ENCODE peak calls at places on chromosomes 1 and 21, in five cellular contexts. Z, X, M, H and B are unnamed samples.

GRCh38 chr21:30434033-30434631 is 4.1 kb downstream of the KRTAP13-4 start:
- DNase-seq in H (peak), Z (peak), M (peak), X (peak), B (peak)

GRCh38 chr1:187848321-187848720 is 1019.6 kb downstream of the PLA2G4A start:
- DNase-seq in M (no peak), Z (no peak), H (no peak), X (no peak), B (no peak)

GRCh38 chr1:237867380-237867888 is 23.3 kb downstream of the ZP4 start:
- DNase-seq in X (no peak), H (no peak), Z (no peak), M (no peak), B (no peak)

GRCh38 chr1:26405281-26405915 is 5.2 kb upstream of the LIN28A start:
- DNase-seq in Z (no peak), H (no peak), X (peak), M (peak), B (no peak)

GRCh38 chr1:8281843-8282509 is 35.9 kb upstream of the SLC45A1 start:
- DNase-seq in M (no peak), Z (no peak), H (no peak), X (no peak), B (no peak)

GRCh38 chr1:3053366-3053980 is 15.5 kb upstream of the PRDM16 start:
- DNase-seq in X (no peak), M (no peak), Z (no peak), H (no peak), B (no peak)

GRCh38 chr1:111334169-111334568 is 43.5 kb downstream of the CHIA start:
- DNase-seq in H (peak), X (peak), M (peak), Z (no peak), B (no peak)

GRCh38 chr1:42956739-42957138 is 1.9 kb downstream of the SLC2A1 start:
- DNase-seq in Z (no peak), H (no peak), X (no peak), M (no peak), B (no peak)

GRCh38 chr21:43835861-43836260 is 29.2 kb upstream of the AGPAT3 start:
- DNase-seq in M (no peak), X (no peak), H (no peak), Z (no peak), B (no peak)

GRCh38 chr1:240927815-240928214 is 315.9 kb upstream of the GREM2 start:
- DNase-seq in M (no peak), X (no peak), Z (peak), H (no peak), B (no peak)

GRCh38 chr1:197360068-197360467 is 92.0 kb downstream of the CRB1 start:
- DNase-seq in Z (no peak), M (no peak), H (no peak), X (no peak), B (no peak)

GRCh38 chr1:116457944-116458343 is 84.9 kb downstream of the ATP1A1 start:
- DNase-seq in Z (no peak), X (no peak), M (no peak), H (no peak), B (no peak)

GRCh38 chr1:35615440-35615839 is 25.9 kb downstream of the PSMB2 start:
- DNase-seq in H (no peak), M (no peak), Z (no peak), X (no peak), B (no peak)